ENCODE peak calls at places on chromosome 13, in four cellular contexts. R is T-helper 2 cell, U is anterior cingulate cortex, K is SW 1271. T is an unnamed sample.

GRCh38 chr13:50911051-50911690 is 1.6 kb downstream of the RNASEH2B start:
- DNase-seq in R (no peak), U (no peak), K (no peak), T (no peak)

GRCh38 chr13:100388923-100389322 is 199.7 kb downstream of the GGACT start:
- DNase-seq in R (no peak), U (no peak), K (no peak), T (no peak)

GRCh38 chr13:31749929-31750328 is 10.6 kb downstream of the RXFP2 start:
- DNase-seq in R (no peak), U (no peak), K (peak; percentile 66), T (no peak)

GRCh38 chr13:112719016-112719415 is 29.2 kb downstream of the ATP11A start:
- DNase-seq in R (no peak), U (no peak), K (no peak), T (no peak)

GRCh38 chr13:73273737-73274136 is 214.9 kb downstream of the KLF5 start:
- DNase-seq in R (no peak), U (no peak), K (peak; percentile 34), T (no peak)

GRCh38 chr13:29594710-29595379 is 643 bp downstream of the SLC7A1 start:
- DNase-seq in R (peak; percentile 61), U (no peak), K (peak; percentile 47), T (peak; percentile 52)

GRCh38 chr13:90943961-90944360 is 403.5 kb upstream of the MIR17HG start:
- DNase-seq in R (no peak), U (no peak), K (no peak), T (no peak)

GRCh38 chr13:100089633-100090032 is 740 bp downstream of the PCCA start:
- DNase-seq in R (peak; percentile 6), U (no peak), K (no peak), T (no peak)

GRCh38 chr13:33129094-33129832 is 113.0 kb downstream of the KL start:
- DNase-seq in R (no peak), U (no peak), K (no peak), T (no peak)

T was measured in nucleus accumbens.